ENCODE peak calls at places on chromosome 20, in eight cellular contexts. Y is IMR-90; U is uterus; W is NT2/D1; A is psoas muscle; Q is CD8-positive, alpha-beta T cell; V is small intestine; K is esophagus squamous epithelium. N is an unnamed sample.
A peak's percentile ranks its signal among the peaks of the same experiment; 100 is the strongest.

GRCh38 chr20:60467078-60467477 is 508.9 kb downstream of the CDH26 start:
- DNase-seq in Y (no peak), V (no peak), A (no peak), K (no peak), Q (no peak), W (no peak), U (no peak), N (no peak)

GRCh38 chr20:51365670-51366069 is 176.8 kb downstream of the NFATC2 start:
- DNase-seq in A (no peak), K (no peak), Q (no peak), W (no peak), Y (peak; percentile 92), V (no peak), U (no peak), N (no peak)

GRCh38 chr20:29740951-29741593 is 1516.4 kb upstream of the DEFB115 start:
- DNase-seq in A (peak; percentile 37), U (no peak), Y (no peak), V (no peak), W (no peak), K (no peak), Q (no peak), N (no peak)

GRCh38 chr20:49775229-49775693 is 37.4 kb upstream of the SLC9A8 start:
- DNase-seq in K (no peak), Y (peak; percentile 72), V (peak; percentile 96), W (no peak), A (peak; percentile 86), U (peak; percentile 76), Q (no peak), N (peak; percentile 31)

GRCh38 chr20:31596831-31597482 is 8.1 kb upstream of the ID1 start:
- DNase-seq in W (no peak), A (no peak), Y (no peak), V (no peak), U (no peak), Q (no peak), K (no peak), N (no peak)

GRCh38 chr20:46512943-46513844 is at the start of gene ZNF334:
- DNase-seq in Q (no peak), Y (peak; percentile 8), U (peak; percentile 70), K (no peak), V (peak; percentile 35), A (peak; percentile 64), W (peak; percentile 76), N (no peak)

GRCh38 chr20:58173930-58174707 is 54.3 kb downstream of the ANKRD60 start:
- DNase-seq in V (no peak), K (no peak), U (peak; percentile 39), W (no peak), Q (no peak), Y (no peak), A (no peak), N (no peak)

GRCh38 chr20:37209661-37210314 is 30.4 kb upstream of the MROH8 start:
- DNase-seq in Y (no peak), W (no peak), U (no peak), A (no peak), Q (no peak), K (no peak), V (peak; percentile 70), N (no peak)

GRCh38 chr20:1816384-1817381 is 78.5 kb upstream of the SIRPA start:
- DNase-seq in V (no peak), Y (peak; percentile 63), A (no peak), W (no peak), K (no peak), Q (peak; percentile 29), U (no peak), N (no peak)

GRCh38 chr20:56780266-56780665 is 151.2 kb downstream of the TFAP2C start:
- DNase-seq in Q (no peak), A (no peak), Y (no peak), K (no peak), V (no peak), U (no peak), W (no peak), N (no peak)

GRCh38 chr20:21430031-21430430 is 32.7 kb upstream of the NKX2-4 start:
- DNase-seq in U (no peak), W (no peak), Y (no peak), V (no peak), K (no peak), Q (no peak), A (no peak), N (no peak)

GRCh38 chr20:53654932-53655674 is 61.5 kb upstream of the ZNF217 start:
- DNase-seq in Q (no peak), V (peak; percentile 86), A (no peak), Y (no peak), K (no peak), U (no peak), W (no peak), N (no peak)

GRCh38 chr20:51767867-51768758 is at the start of gene ATP9A:
- DNase-seq in W (no peak), Y (peak; percentile 31), K (no peak), Q (no peak), V (peak; percentile 43), U (peak; percentile 37), A (peak; percentile 51), N (no peak)

GRCh38 chr20:3909952-3910366 is 20.8 kb downstream of the PANK2 start:
- DNase-seq in A (no peak), U (no peak), Q (no peak), V (no peak), K (no peak), Y (no peak), W (no peak), N (no peak)

GRCh38 chr20:6768228-6769185 is 1.0 kb downstream of the BMP2 start:
- DNase-seq in Y (peak; percentile 4), V (peak; percentile 40), Q (no peak), U (peak; percentile 19), W (no peak), A (peak; percentile 57), K (no peak), N (no peak)

GRCh38 chr20:38766071-38766470 is 17.8 kb downstream of the ACTR5 start:
- DNase-seq in U (no peak), W (no peak), A (no peak), K (no peak), Y (no peak), Q (no peak), V (no peak), N (no peak)
- H3K4me3 ChIP-seq in U (no peak overlapping the region), W (no peak overlapping the region), A (no peak overlapping the region), K (no peak overlapping the region), Y (no peak overlapping the region), Q (no peak overlapping the region), V (no peak overlapping the region), N (peak overlapping the region; percentile 4)

GRCh38 chr20:41408986-41409385 is 42.4 kb upstream of the EMILIN3 start:
- DNase-seq in U (no peak), A (peak; percentile 82), V (no peak), Q (no peak), K (no peak), W (no peak), Y (no peak), N (no peak)
- H3K4me1 ChIP-seq in U (no peaks in the 10 kb centered on the region), A (peaks cover 62% of the 10 kb centered on the region), V (no peaks in the 10 kb centered on the region), Q (peaks cover 15% of the 10 kb centered on the region), K (peaks cover 19% of the 10 kb centered on the region), W (peaks cover 8% of the 10 kb centered on the region), Y (no peaks in the 10 kb centered on the region), N (peaks cover 15% of the 10 kb centered on the region)

DNA sequence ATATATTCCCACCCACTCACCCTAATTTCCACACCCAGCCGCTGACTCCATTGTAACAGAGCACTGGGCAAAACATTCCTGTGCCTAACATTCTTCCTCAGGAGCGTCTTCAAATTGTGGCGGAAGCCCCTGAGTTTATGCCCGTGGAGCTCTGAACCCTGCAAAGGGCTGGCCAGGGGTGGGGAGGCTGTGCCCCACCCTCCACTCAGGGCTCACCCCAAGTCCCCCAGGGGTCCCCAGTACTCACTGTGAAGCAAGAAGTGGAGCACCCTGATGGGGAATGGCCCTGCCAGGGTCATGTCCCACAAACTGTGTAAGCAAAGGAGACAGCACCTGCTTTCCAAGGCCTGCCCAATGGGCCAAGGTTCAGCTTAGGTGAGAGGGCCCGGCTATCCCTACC is 303.2 kb downstream of the PREX1 start:
- DNase-seq in W (no peak), V (no peak), K (no peak), Q (no peak), U (no peak), A (no peak), Y (no peak), N (no peak)
- H3K4me3 ChIP-seq in W (no peak overlapping the region), V (no peak overlapping the region), K (no peak overlapping the region), Q (no peak overlapping the region), U (no peak overlapping the region), A (no peak overlapping the region), Y (no peak overlapping the region), N (no peak overlapping the region)

DNA sequence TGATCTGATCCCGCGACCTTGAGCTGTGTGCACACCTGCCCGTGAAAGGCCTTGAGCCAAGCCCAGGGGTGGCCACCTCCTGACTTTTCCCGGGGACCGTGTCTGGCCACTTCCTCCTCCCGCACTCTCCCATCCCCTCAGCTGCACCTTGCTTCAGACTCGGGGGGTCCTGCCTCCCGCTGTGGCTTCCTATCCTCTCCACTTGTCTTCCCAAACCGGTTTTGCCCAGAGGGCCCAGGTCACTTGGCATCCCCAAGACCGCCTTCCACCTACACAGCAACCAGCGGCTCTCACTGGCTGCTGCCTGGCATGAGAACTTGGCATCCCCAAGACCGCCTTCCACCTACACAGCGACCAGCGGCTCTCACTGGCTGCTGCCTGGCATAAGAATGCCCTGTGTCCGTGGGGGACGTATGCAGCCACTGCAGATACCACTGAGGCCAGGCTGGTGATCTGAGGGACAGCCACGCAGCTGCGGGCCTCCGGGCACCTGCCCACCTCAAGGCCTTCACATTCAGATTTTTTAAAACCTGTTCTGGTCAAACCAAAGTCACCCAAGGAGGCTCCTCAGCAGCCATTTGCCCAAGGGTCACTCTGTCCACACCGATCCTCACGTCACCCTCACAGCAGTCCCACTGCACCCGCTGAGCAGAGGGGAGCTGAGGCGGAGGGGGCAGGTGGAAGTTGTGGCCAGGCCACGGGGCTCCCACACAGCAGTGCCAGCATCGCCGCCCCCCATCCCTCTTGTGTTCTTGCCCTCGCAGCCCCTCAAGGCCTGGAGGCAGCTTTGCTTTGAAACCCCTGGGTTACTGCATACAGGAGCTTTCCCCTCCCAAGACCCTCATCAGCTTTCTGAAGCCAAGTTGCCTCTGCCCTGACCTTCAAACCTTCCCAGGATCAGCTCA is 245.5 kb downstream of the TAF4 start:
- DNase-seq in A (peak; percentile 33), W (no peak), U (no peak), K (no peak), Q (no peak), Y (no peak), V (no peak), N (no peak)
- H3K4me1 ChIP-seq in A (no peaks in the 10 kb centered on the region), W (peaks cover 5% of the 10 kb centered on the region), U (no peaks in the 10 kb centered on the region), K (no peaks in the 10 kb centered on the region), Q (no peaks in the 10 kb centered on the region), Y (no peaks in the 10 kb centered on the region), V (no peaks in the 10 kb centered on the region), N (no peaks in the 10 kb centered on the region)

GRCh38 chr20:63496404-63497120 is 2.3 kb downstream of the EEF1A2 start:
- DNase-seq in K (no peak), Y (no peak), A (peak; percentile 59), V (no peak), Q (no peak), U (no peak), W (no peak), N (no peak)
- H3K4me3 ChIP-seq in K (peak overlapping the region; percentile 33), Y (peak overlapping the region; percentile 27), A (peak overlapping the region; percentile 75), V (no peak overlapping the region), Q (peak overlapping the region; percentile 18), U (no peak overlapping the region), W (no peak overlapping the region), N (peak overlapping the region; percentile 68)

GRCh38 chr20:33570743-33571142 is 80.8 kb downstream of the CBFA2T2 start:
- DNase-seq in A (no peak), V (no peak), K (no peak), U (no peak), Y (no peak), Q (no peak), W (no peak), N (no peak)
- H3K4me1 ChIP-seq in A (peaks cover 14% of the 10 kb centered on the region), V (peaks cover 3% of the 10 kb centered on the region), K (peaks cover 17% of the 10 kb centered on the region), U (no peaks in the 10 kb centered on the region), Y (no peaks in the 10 kb centered on the region), Q (peaks cover 3% of the 10 kb centered on the region), W (peaks cover 5% of the 10 kb centered on the region), N (peaks cover 20% of the 10 kb centered on the region)

N was measured in thoracic aorta.